ENCODE peak calls at places on chromosomes 7 and 10, in seven cellular contexts. G is colonic mucosa, F is heart left ventricle, J is neural progenitor cell, A is hepatocyte, M is spleen, V is A673. I is an unnamed sample.

GRCh38 chr7:17990761-17991160 is 36.9 kb downstream of the PRPS1L1 start:
- DNase-seq in V (no peak), A (no peak), J (no peak), M (no peak), G (no peak), F (no peak), I (no peak)

GRCh38 chr10:117163061-117163953 is 25.2 kb upstream of the VAX1 start:
- DNase-seq in F (no peak), M (no peak), G (no peak), A (peak; percentile 41), V (peak; percentile 76), J (peak; percentile 89), I (no peak)

GRCh38 chr10:103685880-103686669 is 169.3 kb downstream of the SH3PXD2A start:
- DNase-seq in A (peak; percentile 88), M (peak; percentile 91), V (peak; percentile 80), J (peak; percentile 84), F (peak; percentile 65), G (peak; percentile 88), I (peak; percentile 81)

GRCh38 chr7:43764807-43765491 is 6.5 kb downstream of the BLVRA start:
- DNase-seq in F (no peak), J (no peak), M (no peak), G (no peak), V (no peak), A (peak; percentile 71), I (no peak)

GRCh38 chr7:34066411-34066810 is 161.1 kb downstream of the BMPER start:
- DNase-seq in F (no peak), V (no peak), J (no peak), G (no peak), A (no peak), M (no peak), I (no peak)

GRCh38 chr10:91901784-91902677 is 7.3 kb downstream of the FGFBP3 start:
- DNase-seq in G (peak; percentile 32), V (peak; percentile 81), M (no peak), J (no peak), F (no peak), A (peak; percentile 79), I (no peak)

GRCh38 chr10:34731885-34732701 is 83.0 kb downstream of the PARD3 start:
- DNase-seq in M (no peak), J (no peak), A (no peak), G (no peak), F (no peak), V (peak; percentile 65), I (no peak)

GRCh38 chr10:17084989-17085725 is 44.5 kb downstream of the CUBN start:
- DNase-seq in G (no peak), V (no peak), M (no peak), J (no peak), F (no peak), A (no peak), I (no peak)

GRCh38 chr10:104406715-104407517 is 53.3 kb downstream of the CFAP58 start:
- DNase-seq in A (peak; percentile 46), F (no peak), G (no peak), V (peak; percentile 57), M (no peak), J (peak; percentile 62), I (no peak)

GRCh38 chr7:138297526-138297925 is 162.5 kb upstream of the TRIM24 start:
- DNase-seq in V (no peak), G (no peak), J (no peak), A (no peak), M (no peak), F (no peak), I (no peak)

GRCh38 chr7:155223503-155223902 is 74.2 kb upstream of the INSIG1 start:
- DNase-seq in M (peak; percentile 29), F (no peak), A (no peak), J (no peak), V (no peak), G (no peak), I (no peak)

GRCh38 chr7:132243463-132243862 is 332.8 kb downstream of the PLXNA4 start:
- DNase-seq in J (no peak), F (no peak), M (no peak), V (no peak), A (no peak), G (no peak), I (no peak)

GRCh38 chr7:31443457-31443856 is 70.4 kb upstream of the ITPRID1 start:
- DNase-seq in G (no peak), A (peak; percentile 73), V (peak; percentile 89), M (no peak), F (no peak), J (peak; percentile 80), I (peak; percentile 68)

GRCh38 chr10:130333185-130333584 is 197.0 kb downstream of the GLRX3 start:
- DNase-seq in V (peak; percentile 19), M (no peak), G (no peak), F (no peak), J (peak; percentile 22), A (no peak), I (peak; percentile 5)

GRCh38 chr10:70323697-70324340 is 40.0 kb upstream of the NPFFR1 start:
- DNase-seq in J (peak; percentile 30), M (no peak), F (no peak), G (no peak), V (no peak), A (no peak), I (peak; percentile 69)
- H3K4me3 ChIP-seq in J (no peak overlapping the region), M (no peak overlapping the region), F (no peak overlapping the region), G (no peak overlapping the region), V (no peak overlapping the region), A (no peak overlapping the region), I (peak overlapping the region; percentile 25)

DNA sequence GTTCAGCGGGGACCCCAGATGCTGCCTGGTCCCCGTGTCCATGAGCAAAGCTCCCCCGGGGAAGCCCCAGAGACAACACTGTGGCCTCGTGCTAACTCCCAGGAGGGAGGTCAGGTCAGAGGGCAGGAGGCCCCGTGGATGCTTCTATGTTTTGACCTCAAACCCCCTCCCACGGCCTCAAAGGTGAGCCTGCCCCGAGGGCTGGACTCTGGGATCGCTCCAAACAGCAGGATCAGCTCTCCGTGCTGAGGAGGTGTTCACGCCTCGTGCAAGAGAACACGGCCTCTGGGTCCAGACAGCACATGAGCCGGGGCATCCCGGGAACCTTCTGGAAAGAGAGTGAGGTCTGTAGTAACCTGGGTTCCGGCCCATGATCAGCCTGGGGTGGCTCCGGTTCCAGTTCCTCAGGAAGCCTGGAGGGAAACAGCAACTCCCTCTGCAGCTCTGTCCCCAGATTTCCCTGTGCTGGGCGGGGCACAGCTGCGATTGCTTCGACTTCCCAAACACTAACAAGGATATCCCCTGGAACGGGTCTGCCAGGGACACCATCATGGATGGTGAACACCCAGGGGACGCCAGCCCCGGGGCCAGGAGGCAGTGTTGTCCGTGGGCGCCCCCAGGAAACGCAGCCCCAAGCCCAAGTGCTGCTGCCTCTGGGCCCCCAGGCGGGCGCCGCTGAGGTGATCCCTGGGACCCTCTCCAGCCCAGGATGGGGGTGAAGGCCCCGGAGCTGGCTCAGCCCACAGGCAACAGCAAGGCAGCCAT is 18.0 kb upstream of the INPP5A start:
- DNase-seq in M (peak; percentile 80), A (no peak), F (peak; percentile 66), G (no peak), V (no peak), J (no peak), I (no peak)
- H3K4me1 ChIP-seq in M (peaks cover 51% of the 10 kb centered on the region), A (peaks cover 59% of the 10 kb centered on the region), F (peaks cover 61% of the 10 kb centered on the region), G (peaks cover 17% of the 10 kb centered on the region), V (peaks cover 10% of the 10 kb centered on the region), J (peaks cover 28% of the 10 kb centered on the region), I (peaks cover 12% of the 10 kb centered on the region)

DNA sequence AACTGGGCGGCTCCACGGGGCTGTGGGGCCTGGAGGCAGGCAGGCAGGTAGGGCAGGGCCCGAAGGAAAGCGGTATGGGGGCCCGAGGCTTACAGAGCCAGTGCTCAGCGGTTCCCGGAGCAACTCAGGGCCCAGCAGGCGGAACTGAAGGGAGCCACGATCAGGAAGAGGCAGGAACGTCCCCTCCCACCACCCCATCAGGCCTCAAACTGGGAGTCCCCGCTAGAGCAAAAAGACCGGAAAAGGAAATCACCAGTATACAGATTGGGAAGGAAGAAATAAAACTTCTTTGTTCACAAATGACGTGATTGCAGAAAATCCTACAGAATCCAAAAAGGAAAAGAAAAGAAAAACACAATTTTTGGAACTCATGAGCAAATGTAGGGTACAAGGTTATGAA is 21.6 kb upstream of the ZFAND2A start:
- DNase-seq in F (no peak), A (no peak), J (no peak), G (no peak), V (no peak), M (no peak), I (no peak)
- H3K27ac ChIP-seq in F (no peak overlapping the region), A (no peak overlapping the region), J (no peak overlapping the region), G (no peak overlapping the region), V (peak overlapping the region; percentile 50), M (no peak overlapping the region), I (no peak overlapping the region)

GRCh38 chr10:101133489-101134298 is 2.6 kb downstream of the TLX1 start:
- DNase-seq in M (no peak), J (peak; percentile 72), A (no peak), F (no peak), V (no peak), G (no peak), I (no peak)

GRCh38 chr10:101136007-101136707 is 5.1 kb downstream of the TLX1 start:
- DNase-seq in J (no peak), F (no peak), M (no peak), V (no peak), G (no peak), A (no peak), I (no peak)

GRCh38 chr10:101132636-101133473 is 1.8 kb downstream of the TLX1 start:
- DNase-seq in V (no peak), A (no peak), G (no peak), F (no peak), M (no peak), J (no peak), I (no peak)

GRCh38 chr10:101135151-101136006 is 4.3 kb downstream of the TLX1 start:
- DNase-seq in F (peak; percentile 38), A (no peak), G (no peak), J (no peak), M (no peak), V (no peak), I (no peak)

DNA sequence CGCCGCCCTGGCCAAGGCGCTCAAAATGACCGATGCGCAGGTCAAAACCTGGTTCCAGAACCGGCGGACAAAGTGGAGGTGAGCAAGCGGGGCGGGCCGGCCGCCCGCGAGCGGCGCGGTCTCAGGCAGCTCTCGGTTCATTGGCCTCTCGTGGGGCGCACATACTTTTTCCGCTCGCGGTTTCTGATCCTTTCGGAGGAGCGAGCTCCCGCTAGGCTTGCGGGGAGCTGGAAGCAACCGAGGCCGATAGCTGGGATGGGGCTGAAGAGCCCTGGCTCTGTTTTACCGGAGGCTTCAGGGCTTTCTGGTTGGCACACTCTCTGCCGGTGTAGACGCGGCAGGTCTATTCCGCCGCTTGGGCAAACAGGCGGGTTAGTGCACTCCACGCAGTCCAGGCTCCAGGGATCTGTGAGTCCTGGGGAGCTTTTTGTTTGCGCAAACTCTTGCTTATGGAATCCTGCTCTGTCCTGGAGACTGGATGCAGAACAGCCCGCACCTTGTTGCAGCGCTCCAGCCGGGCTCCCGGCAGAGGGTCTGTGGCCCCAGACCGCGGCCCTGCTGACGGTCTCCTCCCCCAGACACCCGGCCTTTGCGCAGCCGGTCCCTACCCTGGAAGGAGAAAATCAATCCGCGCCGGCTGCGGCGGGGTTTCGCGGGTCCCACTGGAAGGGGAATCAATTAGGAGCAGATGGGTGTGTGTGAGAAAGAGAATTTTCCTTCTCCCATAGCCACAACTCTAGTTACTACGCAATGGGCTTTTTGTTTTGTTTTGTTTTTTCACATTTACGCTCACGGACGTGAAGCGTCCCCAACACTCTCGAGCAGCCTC is 3.4 kb downstream of the TLX1 start:
- DNase-seq in J (no peak), F (no peak), V (no peak), M (no peak), A (no peak), G (no peak), I (no peak)
- H3K4me3 ChIP-seq in J (no peak overlapping the region), F (peak overlapping the region; percentile 28), V (no peak overlapping the region), M (peak overlapping the region; percentile 38), A (no peak overlapping the region), G (no peak overlapping the region), I (no peak overlapping the region)

I was measured in SJCRH30.